ENCODE peak calls at places on chromosomes 3 and 15, in seven cellular contexts. K is AG04449, N is fibroblast of the aortic adventitia, P is adrenal gland, D is testis, A is left lung, O is SK-N-SH. Y is an unnamed sample.

GRCh38 chr15:70617076-70617910 is 146.1 kb downstream of the UACA start:
- DNase-seq in K (no peak), N (peak), P (no peak), D (no peak), A (no peak), O (no peak), Y (no peak)

GRCh38 chr3:20111836-20112235 is 71.6 kb downstream of the KAT2B start:
- DNase-seq in K (no peak), N (no peak), P (no peak), D (no peak), A (no peak), O (no peak), Y (no peak)

GRCh38 chr3:36317915-36318314 is 62.4 kb upstream of the STAC start:
- DNase-seq in K (no peak), N (no peak), P (no peak), D (no peak), A (no peak), O (no peak), Y (no peak)

GRCh38 chr3:169886671-169887070 is 16.9 kb upstream of the LRRC31 start:
- DNase-seq in K (no peak), N (peak), P (peak), D (peak), A (peak), O (peak), Y (peak)

GRCh38 chr15:66496951-66497501 is 536 bp downstream of the SNAPC5 start:
- DNase-seq in K (no peak), N (no peak), P (peak), D (no peak), A (no peak), O (no peak), Y (no peak)

GRCh38 chr15:47795864-47796263 is 78.6 kb downstream of the SEMA6D start:
- DNase-seq in K (no peak), N (no peak), P (no peak), D (no peak), A (no peak), O (no peak), Y (no peak)

GRCh38 chr3:100106531-100107155 is 7.7 kb downstream of the FILIP1L start:
- DNase-seq in K (no peak), N (peak), P (no peak), D (no peak), A (no peak), O (no peak), Y (peak)

GRCh38 chr3:81302045-81302444 is 459.4 kb downstream of the GBE1 start:
- DNase-seq in K (no peak), N (peak), P (peak), D (peak), A (no peak), O (peak), Y (peak)

GRCh38 chr3:74883690-74884089 is 269.2 kb upstream of the CNTN3 start:
- DNase-seq in K (peak), N (peak), P (no peak), D (peak), A (no peak), O (peak), Y (peak)

GRCh38 chr3:143171141-143171651 is 51.6 kb downstream of the CHST2 start:
- DNase-seq in K (peak), N (peak), P (no peak), D (no peak), A (no peak), O (no peak), Y (peak)

GRCh38 chr3:67459796-67460195 is 194.6 kb downstream of the SUCLG2 start:
- DNase-seq in K (no peak), N (no peak), P (no peak), D (no peak), A (no peak), O (no peak), Y (peak)

GRCh38 chr15:70505411-70505919 is 257.9 kb downstream of the UACA start:
- DNase-seq in K (no peak), N (peak), P (peak), D (no peak), A (no peak), O (no peak), Y (peak)

GRCh38 chr3:172766718-172767405 is 16.3 kb downstream of the ECT2 start:
- DNase-seq in K (no peak), N (no peak), P (no peak), D (no peak), A (no peak), O (no peak), Y (no peak)

GRCh38 chr15:91047545-91048199 is 25.3 kb upstream of the VPS33B start:
- DNase-seq in K (no peak), N (peak), P (no peak), D (no peak), A (no peak), O (no peak), Y (peak)

GRCh38 chr15:40420071-40420713 is 14.6 kb downstream of the IVD start:
- DNase-seq in K (no peak), N (no peak), P (peak), D (no peak), A (no peak), O (no peak), Y (no peak)

GRCh38 chr15:72782993-72783562 is 480 bp downstream of the ADPGK start:
- DNase-seq in K (no peak), N (peak), P (peak), D (peak), A (peak), O (no peak), Y (peak)

GRCh38 chr3:58093573-58094195 is 85.5 kb downstream of the FLNB start:
- DNase-seq in K (no peak), N (peak), P (no peak), D (no peak), A (no peak), O (no peak), Y (peak)

GRCh38 chr3:25910997-25911396 is 121.1 kb downstream of the OXSM start:
- DNase-seq in K (no peak), N (no peak), P (peak), D (peak), A (peak), O (no peak), Y (peak)

GRCh38 chr3:44734646-44735168 is 5.3 kb downstream of the ZNF501 start:
- DNase-seq in K (no peak), N (no peak), P (no peak), D (no peak), A (no peak), O (no peak), Y (no peak)

GRCh38 chr3:48247401-48247807 is 6.5 kb downstream of the ZNF589 start:
- DNase-seq in K (no peak), N (peak), P (peak), D (peak), A (no peak), O (no peak), Y (no peak)

GRCh38 chr3:48240711-48241491 is at the start of gene ZNF589:
- DNase-seq in K (peak), N (peak), P (peak), D (peak), A (peak), O (peak), Y (peak)

GRCh38 chr3:48244462-48244861 is 3.6 kb downstream of the ZNF589 start:
- DNase-seq in K (no peak), N (no peak), P (no peak), D (no peak), A (no peak), O (no peak), Y (no peak)

GRCh38 chr3:48245136-48245535 is 4.2 kb downstream of the ZNF589 start:
- DNase-seq in K (no peak), N (no peak), P (no peak), D (no peak), A (no peak), O (no peak), Y (no peak)

DNA sequence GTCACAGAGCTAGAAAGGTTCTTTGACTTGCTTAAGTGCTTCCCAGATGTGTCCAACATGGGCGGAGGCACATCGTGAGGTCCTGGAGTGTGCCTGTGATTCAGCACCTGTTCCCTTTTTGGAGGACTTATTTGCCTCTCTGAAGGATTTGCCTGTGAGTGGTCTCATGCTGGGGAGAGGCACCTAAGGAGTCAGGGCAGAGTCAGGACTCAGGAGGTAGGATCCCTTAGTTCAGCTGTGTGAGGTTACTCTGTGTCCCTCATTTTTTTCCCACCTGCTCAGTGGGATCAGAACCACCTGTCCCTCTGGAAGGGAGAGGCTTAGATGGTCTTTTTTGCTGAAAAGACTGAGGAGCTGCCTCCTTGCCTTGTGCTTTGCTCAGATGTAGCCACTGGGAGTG is 3.0 kb downstream of the ZNF589 start:
- DNase-seq in K (no peak), N (no peak), P (no peak), D (no peak), A (no peak), O (no peak), Y (no peak)
- H3K4me3 ChIP-seq in K (no peak), N (no peak), P (no peak), D (no peak), A (no peak), O (no peak), Y (no peak)

DNA sequence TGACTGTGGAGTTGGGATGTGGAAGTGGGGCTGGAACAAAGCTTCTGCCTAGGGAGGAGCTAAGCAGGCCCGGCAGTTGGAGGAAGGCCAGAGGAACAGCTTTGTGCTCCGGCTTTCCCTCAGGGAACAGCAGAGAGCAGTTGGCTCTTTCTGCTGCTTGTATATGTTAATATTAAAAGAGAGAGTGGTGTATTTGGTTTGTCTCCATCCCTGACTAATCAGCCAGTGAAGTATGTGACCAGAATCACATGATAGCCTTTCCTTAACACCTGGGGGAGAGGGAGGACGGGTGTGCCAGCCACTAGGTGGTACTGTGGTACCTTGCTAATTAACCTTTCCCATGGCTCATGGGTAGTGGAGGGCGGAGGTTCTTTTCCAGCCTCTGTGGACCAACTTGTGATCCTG is 10.0 kb downstream of the EIF2B5 start:
- DNase-seq in K (no peak), N (peak), P (peak), D (peak), A (no peak), O (peak), Y (peak)
- TF ChIP-seq CTCF in K (peak), N (peak), P (peak), D (no peak), A (peak), O (peak), Y (peak)

DNA sequence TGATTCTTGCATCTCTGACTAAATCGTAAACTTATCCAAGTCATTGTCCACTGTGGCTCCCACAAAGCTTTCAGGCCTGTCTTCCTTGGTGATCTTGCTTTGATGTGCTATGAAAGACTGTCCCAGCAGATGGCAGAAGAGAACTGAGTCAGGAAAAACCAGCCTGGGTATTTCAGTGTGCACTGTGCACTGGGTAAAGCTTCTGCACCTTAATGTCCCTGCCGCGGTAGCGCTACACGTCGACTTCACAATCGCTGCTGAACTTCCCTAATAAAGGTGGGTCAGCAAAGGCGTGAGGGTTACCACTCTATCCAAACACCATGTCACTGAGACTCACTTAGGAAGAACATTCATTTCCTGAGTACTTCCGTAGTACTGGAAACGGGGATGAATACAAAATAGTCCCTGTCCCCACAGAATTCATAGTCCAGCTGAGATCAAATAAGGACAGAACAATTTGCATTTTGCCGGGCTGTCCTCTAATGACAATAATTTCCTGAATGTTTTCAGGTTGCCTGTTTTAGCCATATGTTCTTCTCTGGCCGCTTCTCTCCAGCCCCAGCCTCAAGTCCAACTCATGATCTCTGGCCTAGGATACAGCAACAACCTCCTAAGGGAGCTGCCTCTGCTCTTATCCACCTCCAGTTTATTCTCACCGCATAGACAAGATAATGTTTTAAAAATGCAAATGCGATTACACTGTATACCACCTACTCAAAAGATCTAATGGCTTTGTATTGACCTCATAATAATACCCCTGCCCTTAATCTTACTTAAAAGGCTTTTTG is 83.6 kb upstream of the AKAP13 start:
- DNase-seq in K (no peak), N (peak), P (peak), D (peak), A (peak), O (peak), Y (peak)
- H3K4me3 ChIP-seq in K (peak), N (peak), P (no peak), D (peak), A (no peak), O (peak), Y (peak)

GRCh38 chr3:113695818-113696645 is at the start of gene USF3:
- DNase-seq in K (no peak), N (peak), P (peak), D (peak), A (peak), O (peak), Y (peak)

GRCh38 chr3:113697192-113698090 is 999 bp upstream of the USF3 start:
- DNase-seq in K (no peak), N (peak), P (no peak), D (peak), A (peak), O (peak), Y (peak)

GRCh38 chr3:113696658-113697191 is 283 bp upstream of the USF3 start:
- DNase-seq in K (peak), N (peak), P (peak), D (peak), A (peak), O (peak), Y (peak)

GRCh38 chr3:113698891-113699465 is 2.5 kb upstream of the USF3 start:
- DNase-seq in K (no peak), N (no peak), P (no peak), D (peak), A (peak), O (peak), Y (peak)

DNA sequence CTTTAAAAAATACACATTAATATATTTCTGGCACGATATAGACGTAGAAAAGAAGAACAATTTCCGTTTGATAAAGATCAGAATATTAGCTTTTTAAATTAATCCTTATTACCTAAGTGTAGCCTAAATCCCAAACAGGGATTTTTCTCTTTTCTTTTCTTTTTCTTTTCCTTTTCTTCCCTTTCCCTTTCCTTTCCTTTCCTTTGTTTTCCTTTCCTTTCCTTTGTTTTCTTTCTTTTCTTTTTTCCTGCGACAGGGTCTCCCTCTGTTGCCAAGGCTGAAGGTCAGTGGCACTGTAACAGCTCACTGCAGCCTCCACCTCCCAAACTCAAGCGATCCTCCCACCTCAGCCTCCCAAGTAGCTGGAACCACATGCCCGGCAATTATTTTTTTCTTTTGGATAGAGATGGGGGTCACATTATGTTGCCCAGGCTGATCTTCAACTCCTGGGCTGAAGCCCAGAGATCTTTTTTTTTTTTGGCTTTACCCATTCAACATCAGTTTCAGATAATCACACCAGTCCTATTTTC is 1.8 kb upstream of the USF3 start:
- DNase-seq in K (no peak), N (no peak), P (no peak), D (no peak), A (no peak), O (no peak), Y (no peak)
- TF ChIP-seq CTCF in K (no peak), N (no peak), P (no peak), D (no peak), A (no peak), O (no peak), Y (no peak)

GRCh38 chr3:11719406-11720219 is 75.9 kb upstream of the VGLL4 start:
- DNase-seq in K (no peak), N (peak), P (peak), D (peak), A (peak), O (peak), Y (peak)

GRCh38 chr3:11717301-11717700 is 73.6 kb upstream of the VGLL4 start:
- DNase-seq in K (no peak), N (peak), P (no peak), D (no peak), A (no peak), O (no peak), Y (peak)

GRCh38 chr3:11717768-11718581 is 74.3 kb upstream of the VGLL4 start:
- DNase-seq in K (no peak), N (peak), P (no peak), D (peak), A (no peak), O (no peak), Y (peak)

GRCh38 chr3:11718582-11719405 is 75.1 kb upstream of the VGLL4 start:
- DNase-seq in K (no peak), N (peak), P (peak), D (peak), A (peak), O (peak), Y (peak)

GRCh38 chr3:11716576-11717250 is 73.0 kb upstream of the VGLL4 start:
- DNase-seq in K (no peak), N (peak), P (no peak), D (no peak), A (no peak), O (no peak), Y (peak)
- H3K4me3 ChIP-seq in K (no peak), N (peak), P (no peak), D (no peak), A (no peak), O (no peak), Y (no peak)

Y was measured in choroid plexus epithelial cell.